ENCODE peak calls at places on chromosomes 13 and 19, in four cellular contexts. I is posterior vena cava; V is stimulated activated CD8-positive, alpha-beta memory T cell treated with anti-CD3 and anti-CD28 coated beads, Interleukin-7, amount 100 ng/mL, for 1 hour; L is SK-N-DZ. R is an unnamed sample.

GRCh38 chr13:37645181-37645580 is 46.6 kb upstream of the POSTN start:
- DNase-seq in V (no peak), I (no peak), L (no peak), R (no peak)

GRCh38 chr19:52095172-52096014 is at the start of gene ZNF841:
- DNase-seq in I (peak), L (peak), V (peak), R (peak)

GRCh38 chr19:21202865-21203494 is 61.1 kb downstream of the ZNF431 start:
- DNase-seq in L (peak), I (no peak), V (no peak), R (no peak)

GRCh38 chr13:75479102-75479501 is 2.9 kb downstream of the TBC1D4 start:
- DNase-seq in V (no peak), L (no peak), I (no peak), R (no peak)

GRCh38 chr13:93786846-93787245 is 560.2 kb downstream of the GPC6 start:
- DNase-seq in V (no peak), L (no peak), I (no peak), R (no peak)

GRCh38 chr19:30133803-30134202 is 191.8 kb downstream of the URI1 start:
- DNase-seq in L (no peak), V (no peak), I (no peak), R (no peak)

GRCh38 chr13:53382008-53382407 is 353.4 kb downstream of the OLFM4 start:
- DNase-seq in V (no peak), L (no peak), I (no peak), R (no peak)

GRCh38 chr19:18682807-18683108 is 722 bp upstream of the CRTC1 start:
- DNase-seq in I (no peak), V (no peak), L (no peak), R (no peak)

GRCh38 chr13:107574517-107575215 is 640.7 kb downstream of the LIG4 start:
- DNase-seq in V (no peak), L (no peak), I (no peak), R (no peak)

GRCh38 chr13:22092791-22093545 is 422.1 kb downstream of the FGF9 start:
- DNase-seq in L (no peak), V (no peak), I (no peak), R (no peak)

GRCh38 chr19:8046569-8047165 is 5.9 kb upstream of the CCL25 start:
- DNase-seq in I (no peak), L (no peak), V (no peak), R (no peak)

GRCh38 chr19:45558399-45558878 is 26.2 kb downstream of the OPA3 start:
- DNase-seq in L (peak), V (peak), I (no peak), R (no peak)

GRCh38 chr13:50699874-50700663 is 143.4 kb downstream of the DLEU7 start:
- DNase-seq in L (no peak), I (no peak), V (no peak), R (no peak)

GRCh38 chr19:41352609-41353465 is 885 bp downstream of the TGFB1 start:
- DNase-seq in I (peak), V (peak), L (peak), R (peak)

GRCh38 chr19:10568444-10568825 is 344 bp downstream of the CDKN2D start:
- DNase-seq in V (no peak), L (no peak), I (peak), R (no peak)

GRCh38 chr13:25977216-25977615 is 74.6 kb downstream of the SHISA2 start:
- DNase-seq in I (no peak), L (no peak), V (no peak), R (no peak)

GRCh38 chr19:29259867-29260281 is 46.9 kb upstream of the UQCRFS1 start:
- DNase-seq in V (no peak), I (no peak), L (peak), R (peak)

GRCh38 chr13:97627566-97627965 is 193.6 kb downstream of the RAP2A start:
- DNase-seq in I (peak), L (peak), V (no peak), R (no peak)

GRCh38 chr19:38039966-38040365 is 133.0 kb downstream of the SIPA1L3 start:
- DNase-seq in I (no peak), L (no peak), V (no peak), R (no peak)

GRCh38 chr19:3496392-3497273 is 3.8 kb downstream of the DOHH start:
- DNase-seq in I (no peak), V (no peak), L (no peak), R (no peak)

GRCh38 chr13:46492946-46493345 is 60.0 kb upstream of the LRCH1 start:
- DNase-seq in I (no peak), L (peak), V (no peak), R (no peak)

GRCh38 chr13:64774915-64775314 is 2455.2 kb downstream of the PCDH9 start:
- DNase-seq in I (no peak), L (no peak), V (no peak), R (no peak)

R was measured in mesenteric fat pad.